ENCODE peak calls at places on chromosomes 4 and X, in four cellular contexts. One of them, this sample, is unnamed.

GRCh38 chr4:100486496-100486895 is 31.3 kb downstream of the EMCN start:
- DNase-seq in H1: no peak
- DNase-seq in astrocyte: no peak
- DNase-seq in GM23248: no peak
- DNase-seq in this sample: no peak

GRCh38 chr4:177809786-177810185 is 367.5 kb upstream of the AGA start:
- DNase-seq in astrocyte: no peak
- DNase-seq in GM23248: no peak
- DNase-seq in H1: no peak
- DNase-seq in this sample: no peak

GRCh38 chrX:136115124-136115908 is 32.0 kb upstream of the FHL1 start:
- DNase-seq in H1: no peak
- DNase-seq in GM23248: peak; percentile 46
- DNase-seq in astrocyte: peak; percentile 20
- DNase-seq in this sample: no peak

GRCh38 chrX:12791253-12792228 is at the start of gene PRPS2:
- DNase-seq in H1: peak; percentile 76
- DNase-seq in astrocyte: peak; percentile 18
- DNase-seq in GM23248: peak; percentile 56
- DNase-seq in this sample: no peak

GRCh38 chrX:71536285-71536684 is 3.4 kb downstream of the OGT start:
- DNase-seq in astrocyte: no peak
- DNase-seq in GM23248: peak; percentile 43
- DNase-seq in H1: no peak
- DNase-seq in this sample: no peak

GRCh38 chrX:12716574-12716973 is 74.6 kb upstream of the PRPS2 start:
- DNase-seq in astrocyte: no peak
- DNase-seq in H1: no peak
- DNase-seq in GM23248: no peak
- DNase-seq in this sample: no peak

GRCh38 chr4:155405059-155405458 is 28.3 kb upstream of the MAP9 start:
- DNase-seq in H1: no peak
- DNase-seq in astrocyte: no peak
- DNase-seq in GM23248: no peak
- DNase-seq in this sample: no peak

GRCh38 chr4:111943796-111944203 is 201.5 kb upstream of the FAM241A start:
- DNase-seq in H1: peak; percentile 56
- DNase-seq in astrocyte: no peak
- DNase-seq in GM23248: peak; percentile 73
- DNase-seq in this sample: no peak

GRCh38 chr4:119049342-119049741 is 86.3 kb upstream of the MYOZ2 start:
- DNase-seq in astrocyte: no peak
- DNase-seq in GM23248: no peak
- DNase-seq in H1: no peak
- DNase-seq in this sample: no peak

GRCh38 chr4:148203056-148203898 is 238.9 kb downstream of the NR3C2 start:
- DNase-seq in GM23248: no peak
- DNase-seq in astrocyte: no peak
- DNase-seq in H1: no peak
- DNase-seq in this sample: no peak

GRCh38 chr4:32135642-32136041 is 1415.5 kb downstream of the PCDH7 start:
- DNase-seq in astrocyte: peak; percentile 6
- DNase-seq in GM23248: no peak
- DNase-seq in H1: no peak
- DNase-seq in this sample: peak; percentile 32

GRCh38 chr4:92483341-92483740 is 179.6 kb downstream of the GRID2 start:
- DNase-seq in H1: no peak
- DNase-seq in astrocyte: no peak
- DNase-seq in GM23248: no peak
- DNase-seq in this sample: no peak

GRCh38 chr4:147198411-147199051 is 252.9 kb upstream of the TTC29 start:
- DNase-seq in GM23248: no peak
- DNase-seq in H1: no peak
- DNase-seq in astrocyte: peak; percentile 59
- DNase-seq in this sample: no peak

GRCh38 chr4:132614682-132615081 is 534.4 kb upstream of the PCDH10 start:
- DNase-seq in astrocyte: peak; percentile 15
- DNase-seq in GM23248: peak; percentile 19
- DNase-seq in H1: no peak
- DNase-seq in this sample: no peak

GRCh38 chrX:47540754-47541538 is 20.1 kb upstream of the ARAF start:
- DNase-seq in H1: peak; percentile 45
- DNase-seq in astrocyte: peak; percentile 85
- DNase-seq in GM23248: peak; percentile 92
- DNase-seq in this sample: no peak

GRCh38 chr4:128163177-128164117 is 102.3 kb downstream of the LARP1B start:
- DNase-seq in astrocyte: peak; percentile 83
- DNase-seq in H1: no peak
- DNase-seq in GM23248: peak; percentile 64
- DNase-seq in this sample: no peak

GRCh38 chrX:9775930-9776329 is 10.3 kb upstream of the GPR143 start:
- DNase-seq in astrocyte: no peak
- DNase-seq in H1: no peak
- DNase-seq in GM23248: no peak
- DNase-seq in this sample: no peak

GRCh38 chr4:33831667-33832066 is 2412.6 kb downstream of the ARAP2 start:
- DNase-seq in GM23248: peak; percentile 67
- DNase-seq in H1: no peak
- DNase-seq in astrocyte: peak; percentile 71
- DNase-seq in this sample: no peak
- TF ChIP-seq EZH2 in GM23248: no peak
- TF ChIP-seq EZH2 in H1: no peak
- TF ChIP-seq EZH2 in astrocyte: no peak
- TF ChIP-seq EZH2 in this sample: no peak

GRCh38 chr4:69727412-69727811 is 33.0 kb downstream of the SULT1B1 start:
- DNase-seq in GM23248: no peak
- DNase-seq in H1: no peak
- DNase-seq in astrocyte: no peak
- DNase-seq in this sample: no peak

GRCh38 chr4:69731826-69732225 is 28.6 kb downstream of the SULT1B1 start:
- DNase-seq in GM23248: no peak
- DNase-seq in astrocyte: no peak
- DNase-seq in H1: no peak
- DNase-seq in this sample: no peak

GRCh38 chr4:69727924-69728323 is 32.5 kb downstream of the SULT1B1 start:
- DNase-seq in H1: no peak
- DNase-seq in astrocyte: no peak
- DNase-seq in GM23248: no peak
- DNase-seq in this sample: no peak

GRCh38 chr4:69731261-69731660 is 29.2 kb downstream of the SULT1B1 start:
- DNase-seq in H1: no peak
- DNase-seq in astrocyte: no peak
- DNase-seq in GM23248: no peak
- DNase-seq in this sample: no peak

GRCh38 chr4:69730002-69730401 is 30.4 kb downstream of the SULT1B1 start:
- DNase-seq in GM23248: no peak
- DNase-seq in H1: no peak
- DNase-seq in astrocyte: no peak
- DNase-seq in this sample: no peak
- H3K36me3 ChIP-seq in GM23248: no peaks in the 10 kb centered on the region
- H3K36me3 ChIP-seq in H1: no peaks in the 10 kb centered on the region
- H3K36me3 ChIP-seq in astrocyte: no peaks in the 10 kb centered on the region
- H3K36me3 ChIP-seq in this sample: no peaks in the 10 kb centered on the region

GRCh38 chr4:150580244-150580643 is 1.7 kb upstream of the MAB21L2 start:
- DNase-seq in GM23248: no peak
- DNase-seq in astrocyte: no peak
- DNase-seq in H1: no peak
- DNase-seq in this sample: no peak
- TF ChIP-seq EZH2 in GM23248: no peak
- TF ChIP-seq EZH2 in astrocyte: no peak
- TF ChIP-seq EZH2 in H1: peak; percentile 57
- TF ChIP-seq EZH2 in this sample: no peak

GRCh38 chrX:41209853-41210252 is 124.1 kb upstream of the DDX3X start:
- DNase-seq in GM23248: no peak
- DNase-seq in H1: no peak
- DNase-seq in astrocyte: no peak
- DNase-seq in this sample: no peak
- H3K36me3 ChIP-seq in GM23248: peaks cover 42% of the 10 kb centered on the region
- H3K36me3 ChIP-seq in H1: peaks cover 35% of the 10 kb centered on the region
- H3K36me3 ChIP-seq in astrocyte: peaks cover 5% of the 10 kb centered on the region
- H3K36me3 ChIP-seq in this sample: peaks cover 12% of the 10 kb centered on the region

GRCh38 chr4:108116423-108117168 is 52.1 kb downstream of the LEF1 start:
- DNase-seq in H1: no peak
- DNase-seq in GM23248: no peak
- DNase-seq in astrocyte: no peak
- DNase-seq in this sample: no peak

GRCh38 chr4:108111781-108112180 is 57.0 kb downstream of the LEF1 start:
- DNase-seq in GM23248: no peak
- DNase-seq in astrocyte: no peak
- DNase-seq in H1: no peak
- DNase-seq in this sample: no peak

GRCh38 chr4:108113229-108113628 is 55.5 kb downstream of the LEF1 start:
- DNase-seq in astrocyte: no peak
- DNase-seq in GM23248: no peak
- DNase-seq in H1: no peak
- DNase-seq in this sample: no peak

GRCh38 chr4:108115168-108115526 is 53.6 kb downstream of the LEF1 start:
- DNase-seq in GM23248: no peak
- DNase-seq in H1: no peak
- DNase-seq in astrocyte: no peak
- DNase-seq in this sample: no peak

DNA sequence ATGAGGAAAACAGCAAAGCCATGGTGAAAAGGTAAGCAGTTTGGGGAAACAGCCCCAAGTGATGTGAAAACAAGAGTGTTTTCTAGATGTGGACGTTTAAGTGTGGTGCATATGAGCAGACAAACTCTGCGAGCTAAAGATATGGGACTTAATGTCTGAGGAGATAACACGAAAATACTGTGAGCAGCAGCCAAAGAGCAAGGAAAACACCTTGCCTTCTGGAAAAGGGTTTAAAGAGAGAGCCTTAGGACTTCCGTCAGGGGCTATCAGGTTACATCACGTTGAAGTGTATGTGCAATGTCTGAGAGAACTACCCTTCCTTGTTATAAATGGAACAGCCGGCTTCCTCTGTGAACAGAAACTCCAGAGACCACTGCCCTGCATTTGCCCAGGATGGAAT is 54.2 kb downstream of the LEF1 start:
- DNase-seq in astrocyte: no peak
- DNase-seq in GM23248: no peak
- DNase-seq in H1: no peak
- DNase-seq in this sample: no peak
- TF ChIP-seq EZH2 in astrocyte: no peak
- TF ChIP-seq EZH2 in GM23248: no peak
- TF ChIP-seq EZH2 in H1: no peak
- TF ChIP-seq EZH2 in this sample: no peak

GRCh38 chrX:16855363-16856075 is 14.6 kb downstream of the RBBP7 start:
- DNase-seq in astrocyte: no peak
- DNase-seq in GM23248: peak; percentile 10
- DNase-seq in H1: no peak
- DNase-seq in this sample: no peak
- H3K36me3 ChIP-seq in astrocyte: peaks cover 31% of the 10 kb centered on the region
- H3K36me3 ChIP-seq in GM23248: peaks cover 7% of the 10 kb centered on the region
- H3K36me3 ChIP-seq in H1: peaks cover 57% of the 10 kb centered on the region
- H3K36me3 ChIP-seq in this sample: peaks cover 5% of the 10 kb centered on the region

This sample was measured in keratinocyte.